ENCODE peak calls at places on chromosomes 5 and 9, in ten cellular contexts. U, K, Z, D, I, O, E, S, B and F are unnamed samples.

GRCh38 chr5:17794201-17794600 is 159.9 kb downstream of the TAF11L14 start:
- DNase-seq in U (no peak), K (no peak), Z (no peak), D (no peak), I (no peak), O (no peak), E (no peak), S (no peak), B (no peak), F (no peak)

GRCh38 chr5:179262126-179262920 is 82.9 kb downstream of the ADAMTS2 start:
- DNase-seq in U (peak; percentile 10), K (no peak), Z (peak; percentile 15), D (no peak), I (no peak), O (no peak), E (no peak), S (no peak), B (no peak), F (no peak)

GRCh38 chr9:8030095-8030494 is 230.5 kb upstream of the DMAC1 start:
- DNase-seq in U (no peak), K (peak; percentile 77), Z (no peak), D (no peak), I (no peak), O (no peak), E (no peak), S (no peak), B (no peak), F (peak; percentile 18)

GRCh38 chr5:6307304-6307703 is 71.0 kb downstream of the MED10 start:
- DNase-seq in U (no peak), K (no peak), Z (no peak), D (no peak), I (no peak), O (no peak), E (no peak), S (no peak), B (no peak), F (no peak)

GRCh38 chr5:159814222-159814621 is 102.1 kb upstream of the ADRA1B start:
- DNase-seq in U (no peak), K (no peak), Z (no peak), D (no peak), I (no peak), O (no peak), E (no peak), S (no peak), B (no peak), F (no peak)

GRCh38 chr5:149128023-149128875 is 13.0 kb upstream of the ABLIM3 start:
- DNase-seq in U (no peak), K (peak; percentile 50), Z (no peak), D (peak; percentile 67), I (peak; percentile 48), O (peak; percentile 24), E (peak; percentile 56), S (peak; percentile 67), B (peak; percentile 41), F (peak; percentile 80)

GRCh38 chr5:10567181-10567591 is 3.3 kb downstream of the ANKRD33B start:
- DNase-seq in U (no peak), K (no peak), Z (no peak), D (no peak), I (no peak), O (no peak), E (no peak), S (no peak), B (no peak), F (no peak)

GRCh38 chr9:63859475-63860215 is 1425.4 kb downstream of the FOXD4L5 start:
- DNase-seq in U (no peak), K (peak; percentile 35), Z (peak; percentile 20), D (no peak), I (peak; percentile 79), O (peak; percentile 31), E (peak; percentile 26), S (no peak), B (no peak), F (no peak)

GRCh38 chr5:89047591-89047990 is 164.6 kb upstream of the MEF2C start:
- DNase-seq in U (no peak), K (no peak), Z (no peak), D (no peak), I (no peak), O (no peak), E (no peak), S (no peak), B (no peak), F (no peak)

GRCh38 chr5:150513375-150514309 is 5.7 kb downstream of the NDST1 start:
- DNase-seq in U (peak; percentile 60), K (no peak), Z (no peak), D (no peak), I (peak; percentile 75), O (no peak), E (no peak), S (peak; percentile 54), B (no peak), F (no peak)
- TF ChIP-seq CTCF in U (peak; percentile 23), K (peak; percentile 19), Z (no peak), D (no peak), I (peak; percentile 16), O (no peak), E (peak; percentile 11), S (no peak), B (peak; percentile 1), F (peak; percentile 14)

DNA sequence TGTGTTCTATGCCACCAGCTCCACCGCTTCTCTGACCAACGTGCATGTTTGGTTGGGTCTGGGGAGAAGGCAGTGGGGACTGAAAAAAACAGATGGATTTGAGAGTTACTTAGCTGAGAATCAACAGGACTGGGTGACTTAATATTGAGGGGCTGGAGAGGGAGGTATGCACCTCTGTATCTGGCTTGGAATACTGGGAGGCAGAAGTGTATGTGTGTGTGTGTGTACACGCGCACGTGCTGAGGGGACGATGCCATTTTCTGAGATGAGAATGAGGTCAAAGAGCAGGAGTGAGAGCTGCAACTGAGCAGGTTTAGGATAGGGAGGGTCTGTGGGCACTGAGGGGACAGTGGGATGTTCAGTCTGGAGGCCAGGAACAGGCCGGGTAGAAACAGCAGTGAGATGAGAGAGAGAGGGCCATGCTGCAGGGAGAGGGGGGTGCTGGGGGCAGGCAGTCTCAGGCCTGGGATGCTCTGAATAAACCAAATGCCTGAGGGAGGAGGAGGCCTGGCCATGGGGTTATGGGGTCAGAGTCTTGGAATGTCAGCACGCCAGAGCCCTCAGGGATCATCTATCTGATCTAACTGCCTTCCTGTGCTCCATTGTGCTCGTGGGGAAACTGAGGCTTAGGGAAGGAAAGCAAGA is 14.0 kb downstream of the PDGFRB start:
- DNase-seq in U (no peak), K (peak; percentile 72), Z (no peak), D (no peak), I (no peak), O (no peak), E (peak; percentile 77), S (no peak), B (peak; percentile 93), F (no peak)
- TF ChIP-seq CTCF in U (no peak), K (no peak), Z (no peak), D (no peak), I (no peak), O (no peak), E (no peak), S (no peak), B (no peak), F (no peak)

DNA sequence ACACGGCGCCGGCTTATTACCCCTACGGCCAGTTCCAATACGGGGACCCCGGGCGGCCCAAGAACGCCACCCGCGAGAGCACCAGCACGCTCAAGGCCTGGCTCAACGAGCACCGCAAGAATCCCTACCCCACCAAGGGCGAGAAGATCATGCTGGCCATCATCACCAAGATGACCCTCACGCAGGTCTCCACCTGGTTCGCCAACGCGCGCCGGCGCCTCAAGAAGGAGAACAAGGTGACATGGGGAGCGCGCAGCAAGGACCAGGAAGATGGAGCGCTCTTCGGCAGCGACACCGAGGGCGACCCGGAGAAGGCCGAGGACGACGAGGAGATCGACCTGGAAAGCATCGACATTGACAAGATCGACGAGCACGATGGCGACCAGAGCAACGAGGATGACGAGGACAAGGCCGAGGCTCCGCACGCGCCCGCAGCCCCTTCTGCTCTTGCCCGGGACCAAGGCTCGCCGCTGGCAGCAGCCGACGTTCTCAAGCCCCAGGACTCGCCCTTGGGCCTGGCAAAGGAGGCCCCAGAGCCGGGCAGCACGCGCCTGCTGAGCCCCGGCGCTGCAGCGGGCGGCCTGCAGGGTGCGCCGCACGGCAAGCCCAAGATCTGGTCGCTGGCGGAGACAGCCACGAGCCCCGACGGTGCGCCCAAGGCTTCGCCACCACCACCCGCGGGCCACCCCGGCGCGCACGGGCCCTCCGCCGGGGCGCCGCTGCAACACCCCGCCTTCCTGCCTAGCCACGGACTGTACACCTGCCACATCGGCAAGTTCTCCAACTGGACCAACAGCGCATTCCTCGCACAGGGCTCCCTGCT is 3.9 kb downstream of the IRX1 start:
- DNase-seq in U (no peak), K (no peak), Z (no peak), D (no peak), I (no peak), O (no peak), E (no peak), S (peak; percentile 65), B (no peak), F (no peak)
- TF ChIP-seq CTCF in U (no peak), K (no peak), Z (no peak), D (no peak), I (peak; percentile 19), O (no peak), E (no peak), S (no peak), B (no peak), F (no peak)

GRCh38 chr5:77016962-77017361 is 13.2 kb upstream of the AGGF1 start:
- DNase-seq in U (no peak), K (no peak), Z (no peak), D (no peak), I (no peak), O (no peak), E (no peak), S (no peak), B (no peak), F (no peak)

GRCh38 chr5:77012601-77013000 is 17.6 kb upstream of the AGGF1 start:
- DNase-seq in U (no peak), K (no peak), Z (no peak), D (peak; percentile 26), I (no peak), O (no peak), E (peak; percentile 32), S (no peak), B (no peak), F (peak; percentile 63)

GRCh38 chr5:77011498-77011897 is 18.7 kb upstream of the AGGF1 start:
- DNase-seq in U (no peak), K (no peak), Z (no peak), D (no peak), I (no peak), O (no peak), E (no peak), S (no peak), B (no peak), F (no peak)

GRCh38 chr5:77017668-77018067 is 12.5 kb upstream of the AGGF1 start:
- DNase-seq in U (no peak), K (no peak), Z (no peak), D (no peak), I (no peak), O (no peak), E (no peak), S (no peak), B (no peak), F (no peak)

DNA sequence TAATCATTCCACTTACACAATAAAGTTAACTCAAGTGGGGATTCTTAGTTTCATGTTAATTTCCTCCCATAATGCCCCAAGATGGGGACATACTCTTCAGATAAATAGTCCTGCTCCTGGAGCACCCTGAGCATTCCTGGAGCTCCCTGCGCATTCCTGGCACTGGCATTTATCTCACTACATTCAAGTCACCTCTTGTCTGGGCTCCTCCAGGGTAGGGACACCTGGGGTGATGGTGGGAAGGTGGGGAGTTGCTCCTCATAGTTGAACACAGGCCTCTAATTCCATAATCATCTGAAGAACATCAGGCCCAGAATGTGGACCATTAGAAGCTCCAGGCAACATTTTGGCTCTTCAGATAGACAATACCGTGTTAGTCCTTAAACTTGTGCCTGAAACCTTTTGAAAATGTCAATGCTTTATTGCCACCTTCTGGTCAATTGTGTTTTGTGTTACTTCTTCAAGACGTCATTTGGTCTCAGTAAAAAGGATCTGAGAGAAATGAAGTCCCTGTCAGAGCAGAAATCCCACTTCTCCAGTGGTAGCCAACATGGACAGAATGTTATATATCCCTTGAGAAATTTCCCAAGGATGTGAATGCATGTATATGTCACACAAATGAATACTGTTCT is 14.2 kb upstream of the AGGF1 start:
- DNase-seq in U (no peak), K (peak; percentile 76), Z (no peak), D (peak; percentile 26), I (peak; percentile 66), O (no peak), E (peak; percentile 91), S (no peak), B (peak; percentile 69), F (peak; percentile 49)
- TF ChIP-seq CTCF in U (peak; percentile 69), K (peak; percentile 34), Z (peak; percentile 12), D (peak; percentile 12), I (peak; percentile 33), O (no peak), E (peak; percentile 30), S (no peak), B (peak; percentile 43), F (peak; percentile 40)